ENCODE peak calls at places on chromosomes 1 and 21, in seven cellular contexts. A, S, E, T, Z, G and C are unnamed samples.
A peak's percentile ranks its signal among the peaks of the same experiment; 100 is the strongest.

GRCh38 chr1:40478276-40478675 is 1.2 kb downstream of the ZFP69 start:
- DNase-seq in G (no peak), A (no peak), E (no peak), Z (no peak), T (no peak), S (no peak), C (no peak)

GRCh38 chr1:209962856-209963255 is 24.8 kb downstream of the SYT14 start:
- DNase-seq in Z (no peak), A (no peak), E (no peak), S (no peak), G (no peak), T (no peak), C (no peak)

GRCh38 chr1:53134961-53135734 is 7.3 kb downstream of the SLC1A7 start:
- DNase-seq in S (no peak), E (peak; percentile 98), Z (peak; percentile 85), A (no peak), G (no peak), T (no peak), C (no peak)

GRCh38 chr1:226203237-226203636 is 16.7 kb upstream of the ACBD3 start:
- DNase-seq in Z (no peak), E (no peak), S (no peak), A (no peak), G (no peak), T (no peak), C (no peak)

GRCh38 chr1:77282187-77282865 is 507 bp downstream of the AK5 start:
- DNase-seq in E (peak; percentile 32), G (no peak), S (no peak), Z (no peak), T (no peak), A (peak; percentile 74), C (no peak)

GRCh38 chr1:119914071-119914470 is 17.8 kb upstream of the ADAM30 start:
- DNase-seq in S (no peak), A (no peak), E (peak; percentile 6), T (no peak), G (no peak), Z (no peak), C (no peak)

GRCh38 chr1:117671781-117672501 is 66.1 kb downstream of the TENT5C start:
- DNase-seq in S (no peak), T (no peak), Z (peak; percentile 79), E (peak; percentile 77), G (peak; percentile 70), A (peak; percentile 74), C (peak; percentile 46)

GRCh38 chr1:55623339-55623738 is 408.2 kb upstream of the USP24 start:
- DNase-seq in A (peak; percentile 36), S (no peak), G (peak; percentile 72), Z (peak; percentile 81), T (no peak), E (peak; percentile 99), C (no peak)

GRCh38 chr1:5998051-5998905 is 6.1 kb upstream of the NPHP4 start:
- DNase-seq in Z (peak; percentile 50), A (peak; percentile 41), G (peak; percentile 10), T (no peak), E (no peak), S (no peak), C (no peak)

GRCh38 chr1:2875677-2876531 is 74.4 kb upstream of the TTC34 start:
- DNase-seq in A (no peak), Z (no peak), T (no peak), S (no peak), E (no peak), G (peak; percentile 32), C (no peak)

GRCh38 chr1:199463521-199464127 is 563.9 kb upstream of the NR5A2 start:
- DNase-seq in G (no peak), Z (no peak), E (peak; percentile 80), S (no peak), A (peak; percentile 11), T (peak; percentile 21), C (peak; percentile 65)

GRCh38 chr1:208219098-208219658 is 25.0 kb downstream of the PLXNA2 start:
- DNase-seq in E (no peak), T (no peak), G (no peak), S (no peak), A (no peak), Z (no peak), C (no peak)

GRCh38 chr1:42756956-42757891 is 9.6 kb downstream of the P3H1 start:
- DNase-seq in S (no peak), G (no peak), E (peak; percentile 73), T (peak; percentile 39), A (no peak), Z (no peak), C (peak; percentile 54)

GRCh38 chr1:29624320-29624719 is 388.0 kb downstream of the PTPRU start:
- DNase-seq in Z (no peak), A (no peak), T (no peak), S (peak; percentile 5), G (no peak), E (no peak), C (no peak)

GRCh38 chr1:221887091-221887746 is 145.3 kb upstream of the DUSP10 start:
- DNase-seq in T (peak; percentile 89), A (peak; percentile 53), Z (peak; percentile 82), E (peak; percentile 73), G (peak; percentile 56), S (peak; percentile 75), C (no peak)

GRCh38 chr1:33710989-33711388 is 152.9 kb upstream of the HMGB4 start:
- DNase-seq in G (no peak), T (no peak), S (no peak), A (no peak), E (peak; percentile 24), Z (no peak), C (no peak)

GRCh38 chr1:203492486-203493130 is 1.3 kb upstream of the OPTC start:
- DNase-seq in Z (peak; percentile 76), G (no peak), T (no peak), S (no peak), E (no peak), A (no peak), C (no peak)

GRCh38 chr21:41185802-41186201 is 17.8 kb downstream of the BACE2 start:
- DNase-seq in S (no peak), T (no peak), E (no peak), G (no peak), A (no peak), Z (no peak), C (no peak)

GRCh38 chr1:230900984-230901383 is 32.7 kb upstream of the C1orf198 start:
- DNase-seq in E (no peak), A (no peak), S (no peak), T (no peak), G (no peak), Z (no peak), C (no peak)

GRCh38 chr1:38763106-38763505 is 96.5 kb downstream of the RRAGC start:
- DNase-seq in E (no peak), T (no peak), A (no peak), G (no peak), Z (no peak), S (no peak), C (no peak)

GRCh38 chr1:206563367-206563953 is 48.8 kb downstream of the EIF2D start:
- DNase-seq in G (no peak), T (no peak), A (no peak), Z (no peak), S (no peak), E (no peak), C (no peak)

GRCh38 chr1:18105196-18105595 is 2.4 kb upstream of the IGSF21 start:
- DNase-seq in G (no peak), E (no peak), T (no peak), A (no peak), S (no peak), Z (no peak), C (no peak)

GRCh38 chr1:18109058-18109755 is 1.6 kb downstream of the IGSF21 start:
- DNase-seq in G (no peak), E (no peak), A (no peak), T (no peak), S (no peak), Z (no peak), C (no peak)

GRCh38 chr1:18109756-18110597 is 2.4 kb downstream of the IGSF21 start:
- DNase-seq in Z (no peak), S (peak; percentile 29), T (no peak), E (no peak), A (peak; percentile 76), G (peak; percentile 39), C (no peak)

GRCh38 chr1:18108313-18109057 is 887 bp downstream of the IGSF21 start:
- DNase-seq in G (no peak), S (no peak), Z (no peak), A (no peak), T (no peak), E (no peak), C (no peak)

DNA sequence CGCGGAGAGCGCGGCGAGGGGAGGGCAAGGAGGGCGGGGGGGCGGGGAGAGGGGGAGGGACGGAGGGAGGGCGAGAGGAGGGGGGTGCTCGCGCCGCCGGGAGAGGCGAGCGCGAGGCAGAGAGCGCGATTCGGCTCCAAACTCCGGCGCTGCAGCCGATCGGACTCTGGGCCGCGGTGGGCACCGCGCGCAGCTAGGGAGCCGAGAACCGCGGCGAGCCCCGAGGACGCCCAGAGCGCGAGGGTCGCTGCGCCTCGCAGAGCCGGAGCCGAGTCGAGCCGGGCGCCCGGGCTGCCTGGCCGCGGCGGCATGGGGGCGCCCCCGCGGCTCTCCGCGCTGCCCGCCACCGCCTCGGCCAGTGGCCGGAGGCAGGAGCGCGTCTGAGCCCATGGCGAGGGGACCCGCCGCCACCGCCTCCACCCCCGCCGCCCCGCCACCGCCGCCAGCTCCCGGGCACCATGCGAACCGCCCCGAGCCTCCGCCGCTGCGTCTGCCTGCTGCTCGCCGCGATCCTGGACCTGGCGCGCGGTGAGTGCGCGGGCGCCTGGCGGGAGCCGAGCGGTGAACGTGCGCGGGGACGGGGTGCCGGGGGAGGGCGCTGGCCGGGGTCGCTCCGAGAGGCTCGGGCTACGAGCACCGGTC is at the start of gene IGSF21:
- DNase-seq in T (no peak), G (no peak), S (no peak), E (no peak), Z (no peak), A (no peak), C (no peak)
- H3K4me3 ChIP-seq in T (no peak within 1 kb of the TSS), G (peak within 1 kb of the TSS; percentile 50), S (no peak within 1 kb of the TSS), E (no peak within 1 kb of the TSS), Z (peak within 1 kb of the TSS; percentile 21), A (no peak within 1 kb of the TSS), C (no peak within 1 kb of the TSS)

GRCh38 chr1:85568660-85569059 is 11.9 kb upstream of the CCN1 start:
- DNase-seq in A (no peak), G (no peak), Z (no peak), T (no peak), S (no peak), E (no peak), C (no peak)
- H3K4me3 ChIP-seq in A (no peak overlapping the region), G (no peak overlapping the region), Z (no peak overlapping the region), T (no peak overlapping the region), S (no peak overlapping the region), E (no peak overlapping the region), C (no peak overlapping the region)

GRCh38 chr21:33231526-33231925 is 1.8 kb downstream of the IFNAR2 start:
- DNase-seq in A (no peak), S (no peak), E (no peak), G (no peak), T (no peak), Z (no peak), C (no peak)
- H3K4me3 ChIP-seq in A (no peak overlapping the region), S (no peak overlapping the region), E (no peak overlapping the region), G (peak overlapping the region; percentile 99), T (no peak overlapping the region), Z (no peak overlapping the region), C (peak overlapping the region; percentile 9)

DNA sequence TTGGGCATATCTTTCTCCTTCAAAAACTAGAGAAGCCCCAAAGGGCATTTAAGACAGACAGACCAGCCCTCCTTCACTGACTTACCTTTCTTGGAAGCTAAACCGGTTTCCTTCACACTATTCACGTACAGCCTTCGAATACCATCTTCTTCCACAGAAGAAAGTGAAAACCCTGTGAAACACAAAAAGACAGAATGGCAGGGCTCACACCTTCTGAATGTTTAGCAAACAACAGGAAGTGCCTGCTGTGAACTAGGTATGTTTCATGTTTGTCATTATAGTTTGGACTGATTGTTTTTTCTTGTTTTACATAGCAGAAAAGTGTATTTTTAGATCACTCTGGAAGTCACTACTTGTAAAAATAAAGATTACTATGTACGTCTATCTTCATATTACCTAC is 148.6 kb upstream of the KRTAP19-8 start:
- DNase-seq in Z (no peak), S (no peak), G (no peak), A (no peak), T (no peak), E (no peak), C (no peak)
- H3K4me3 ChIP-seq in Z (no peak overlapping the region), S (no peak overlapping the region), G (no peak overlapping the region), A (no peak overlapping the region), T (no peak overlapping the region), E (no peak overlapping the region), C (no peak overlapping the region)